ENCODE peak calls at places on chromosomes 1 and 21, in ten cellular contexts. One of them, this sample, is unnamed.

GRCh38 chr1:20840731-20841130 is 53.6 kb upstream of the HP1BP3 start:
- DNase-seq in GM23338: no peak
- DNase-seq in psoas muscle: no peak
- DNase-seq in body of pancreas: no peak
- DNase-seq in astrocyte: no peak
- DNase-seq in fibroblast of pulmonary artery: peak; percentile 41
- DNase-seq in DND-41: no peak
- DNase-seq in AG04450: no peak
- DNase-seq in transverse colon: no peak
- DNase-seq in heart left ventricle: no peak
- DNase-seq in this sample: no peak

GRCh38 chr1:115184951-115185331 is 95.6 kb upstream of the TSPAN2 start:
- DNase-seq in GM23338: no peak
- DNase-seq in psoas muscle: peak; percentile 78
- DNase-seq in body of pancreas: no peak
- DNase-seq in astrocyte: peak; percentile 71
- DNase-seq in fibroblast of pulmonary artery: no peak
- DNase-seq in DND-41: no peak
- DNase-seq in AG04450: no peak
- DNase-seq in transverse colon: no peak
- DNase-seq in heart left ventricle: peak; percentile 47
- DNase-seq in this sample: no peak

GRCh38 chr1:232538224-232538942 is 91.5 kb downstream of the SIPA1L2 start:
- DNase-seq in GM23338: peak; percentile 79
- DNase-seq in psoas muscle: no peak
- DNase-seq in body of pancreas: no peak
- DNase-seq in astrocyte: peak; percentile 75
- DNase-seq in fibroblast of pulmonary artery: peak; percentile 41
- DNase-seq in DND-41: no peak
- DNase-seq in AG04450: no peak
- DNase-seq in transverse colon: no peak
- DNase-seq in heart left ventricle: no peak
- DNase-seq in this sample: peak; percentile 58

GRCh38 chr1:5645135-5645399 is 347.2 kb downstream of the NPHP4 start:
- DNase-seq in GM23338: no peak
- DNase-seq in psoas muscle: no peak
- DNase-seq in body of pancreas: no peak
- DNase-seq in astrocyte: no peak
- DNase-seq in fibroblast of pulmonary artery: no peak
- DNase-seq in DND-41: no peak
- DNase-seq in AG04450: no peak
- DNase-seq in transverse colon: no peak
- DNase-seq in heart left ventricle: no peak
- DNase-seq in this sample: no peak

GRCh38 chr1:231497629-231498152 is 30.8 kb upstream of the TSNAX start:
- DNase-seq in GM23338: no peak
- DNase-seq in psoas muscle: no peak
- DNase-seq in body of pancreas: no peak
- DNase-seq in astrocyte: no peak
- DNase-seq in fibroblast of pulmonary artery: no peak
- DNase-seq in DND-41: no peak
- DNase-seq in AG04450: no peak
- DNase-seq in transverse colon: no peak
- DNase-seq in heart left ventricle: no peak
- DNase-seq in this sample: no peak

GRCh38 chr1:36805979-36806640 is 228.2 kb downstream of the GRIK3 start:
- DNase-seq in GM23338: no peak
- DNase-seq in psoas muscle: no peak
- DNase-seq in body of pancreas: no peak
- DNase-seq in astrocyte: no peak
- DNase-seq in fibroblast of pulmonary artery: no peak
- DNase-seq in DND-41: no peak
- DNase-seq in AG04450: no peak
- DNase-seq in transverse colon: no peak
- DNase-seq in heart left ventricle: no peak
- DNase-seq in this sample: no peak

GRCh38 chr1:117783586-117784396 is 145.6 kb downstream of the GDAP2 start:
- DNase-seq in GM23338: no peak
- DNase-seq in psoas muscle: no peak
- DNase-seq in body of pancreas: no peak
- DNase-seq in astrocyte: no peak
- DNase-seq in fibroblast of pulmonary artery: no peak
- DNase-seq in DND-41: no peak
- DNase-seq in AG04450: no peak
- DNase-seq in transverse colon: no peak
- DNase-seq in heart left ventricle: no peak
- DNase-seq in this sample: no peak

GRCh38 chr1:246275036-246275435 is 232.0 kb downstream of the SMYD3 start:
- DNase-seq in GM23338: no peak
- DNase-seq in psoas muscle: no peak
- DNase-seq in body of pancreas: no peak
- DNase-seq in astrocyte: no peak
- DNase-seq in fibroblast of pulmonary artery: no peak
- DNase-seq in DND-41: no peak
- DNase-seq in AG04450: no peak
- DNase-seq in transverse colon: no peak
- DNase-seq in heart left ventricle: no peak
- DNase-seq in this sample: no peak

GRCh38 chr1:210681158-210681557 is 352.5 kb downstream of the HHAT start:
- DNase-seq in GM23338: no peak
- DNase-seq in psoas muscle: no peak
- DNase-seq in body of pancreas: no peak
- DNase-seq in astrocyte: no peak
- DNase-seq in fibroblast of pulmonary artery: no peak
- DNase-seq in DND-41: no peak
- DNase-seq in AG04450: no peak
- DNase-seq in transverse colon: no peak
- DNase-seq in heart left ventricle: no peak
- DNase-seq in this sample: no peak

GRCh38 chr1:37999434-38000232 is 5.7 kb downstream of the FHL3 start:
- DNase-seq in GM23338: peak; percentile 51
- DNase-seq in psoas muscle: peak; percentile 80
- DNase-seq in body of pancreas: peak; percentile 63
- DNase-seq in astrocyte: peak; percentile 63
- DNase-seq in fibroblast of pulmonary artery: peak; percentile 76
- DNase-seq in DND-41: no peak
- DNase-seq in AG04450: no peak
- DNase-seq in transverse colon: no peak
- DNase-seq in heart left ventricle: peak; percentile 76
- DNase-seq in this sample: no peak

GRCh38 chr1:217270121-217270520 is 360.8 kb downstream of the GPATCH2 start:
- DNase-seq in GM23338: no peak
- DNase-seq in psoas muscle: no peak
- DNase-seq in body of pancreas: no peak
- DNase-seq in astrocyte: no peak
- DNase-seq in fibroblast of pulmonary artery: no peak
- DNase-seq in DND-41: no peak
- DNase-seq in AG04450: no peak
- DNase-seq in transverse colon: no peak
- DNase-seq in heart left ventricle: no peak
- DNase-seq in this sample: no peak

GRCh38 chr1:245788269-245788668 is 633.5 kb downstream of the KIF26B start:
- DNase-seq in GM23338: no peak
- DNase-seq in psoas muscle: no peak
- DNase-seq in body of pancreas: no peak
- DNase-seq in astrocyte: peak; percentile 99
- DNase-seq in fibroblast of pulmonary artery: peak; percentile 93
- DNase-seq in DND-41: no peak
- DNase-seq in AG04450: peak; percentile 90
- DNase-seq in transverse colon: no peak
- DNase-seq in heart left ventricle: no peak
- DNase-seq in this sample: no peak

GRCh38 chr1:220734571-220735326 is 13.4 kb upstream of the MTARC2 start:
- DNase-seq in GM23338: no peak
- DNase-seq in psoas muscle: no peak
- DNase-seq in body of pancreas: no peak
- DNase-seq in astrocyte: peak; percentile 75
- DNase-seq in fibroblast of pulmonary artery: peak; percentile 77
- DNase-seq in DND-41: no peak
- DNase-seq in AG04450: peak; percentile 55
- DNase-seq in transverse colon: peak; percentile 26
- DNase-seq in heart left ventricle: no peak
- DNase-seq in this sample: no peak

GRCh38 chr1:156079762-156080597 is 2.3 kb downstream of the MEX3A start:
- DNase-seq in GM23338: peak; percentile 74
- DNase-seq in psoas muscle: no peak
- DNase-seq in body of pancreas: no peak
- DNase-seq in astrocyte: no peak
- DNase-seq in fibroblast of pulmonary artery: no peak
- DNase-seq in DND-41: no peak
- DNase-seq in AG04450: no peak
- DNase-seq in transverse colon: no peak
- DNase-seq in heart left ventricle: no peak
- DNase-seq in this sample: no peak

GRCh38 chr1:208303743-208304142 is 59.6 kb upstream of the PLXNA2 start:
- DNase-seq in GM23338: no peak
- DNase-seq in psoas muscle: no peak
- DNase-seq in body of pancreas: no peak
- DNase-seq in astrocyte: no peak
- DNase-seq in fibroblast of pulmonary artery: no peak
- DNase-seq in DND-41: no peak
- DNase-seq in AG04450: no peak
- DNase-seq in transverse colon: no peak
- DNase-seq in heart left ventricle: no peak
- DNase-seq in this sample: no peak
- TF ChIP-seq CTCF in GM23338: no peak
- TF ChIP-seq CTCF in psoas muscle: no peak
- TF ChIP-seq CTCF in body of pancreas: no peak
- TF ChIP-seq CTCF in astrocyte: no peak
- TF ChIP-seq CTCF in fibroblast of pulmonary artery: no peak
- TF ChIP-seq CTCF in DND-41: no peak
- TF ChIP-seq CTCF in AG04450: no peak
- TF ChIP-seq CTCF in transverse colon: no peak
- TF ChIP-seq CTCF in heart left ventricle: no peak
- TF ChIP-seq CTCF in this sample: no peak

DNA sequence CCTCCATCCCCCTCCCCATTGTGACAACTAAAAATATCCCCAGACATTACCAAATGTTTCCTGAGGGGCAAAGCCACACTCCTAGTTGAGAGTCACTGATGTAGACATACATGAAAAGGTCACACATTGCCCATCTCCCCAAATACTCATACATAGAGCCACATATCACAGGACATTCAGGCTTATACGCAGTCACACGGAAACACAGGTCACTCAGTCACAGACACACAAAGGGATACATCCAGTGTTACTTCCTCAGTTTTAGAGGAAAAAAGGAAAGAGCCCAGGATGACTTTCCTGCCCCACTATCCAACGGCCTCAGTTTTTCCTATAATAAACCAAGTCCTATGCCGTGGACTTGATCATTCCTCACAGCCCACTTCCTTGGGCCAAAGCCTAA is 1.9 kb downstream of the SLC39A1 start:
- DNase-seq in GM23338: no peak
- DNase-seq in psoas muscle: no peak
- DNase-seq in body of pancreas: no peak
- DNase-seq in astrocyte: no peak
- DNase-seq in fibroblast of pulmonary artery: no peak
- DNase-seq in DND-41: no peak
- DNase-seq in AG04450: no peak
- DNase-seq in transverse colon: no peak
- DNase-seq in heart left ventricle: no peak
- DNase-seq in this sample: no peak
- H3K4me3 ChIP-seq in GM23338: peak overlapping the region; percentile 83
- H3K4me3 ChIP-seq in psoas muscle: peak overlapping the region; percentile 75
- H3K4me3 ChIP-seq in body of pancreas: no peak overlapping the region
- H3K4me3 ChIP-seq in astrocyte: peak overlapping the region; percentile 83
- H3K4me3 ChIP-seq in fibroblast of pulmonary artery: peak overlapping the region; percentile 87
- H3K4me3 ChIP-seq in DND-41: no peak overlapping the region
- H3K4me3 ChIP-seq in AG04450: peak overlapping the region; percentile 90
- H3K4me3 ChIP-seq in transverse colon: no peak overlapping the region
- H3K4me3 ChIP-seq in heart left ventricle: peak overlapping the region; percentile 69
- H3K4me3 ChIP-seq in this sample: peak overlapping the region; percentile 97

DNA sequence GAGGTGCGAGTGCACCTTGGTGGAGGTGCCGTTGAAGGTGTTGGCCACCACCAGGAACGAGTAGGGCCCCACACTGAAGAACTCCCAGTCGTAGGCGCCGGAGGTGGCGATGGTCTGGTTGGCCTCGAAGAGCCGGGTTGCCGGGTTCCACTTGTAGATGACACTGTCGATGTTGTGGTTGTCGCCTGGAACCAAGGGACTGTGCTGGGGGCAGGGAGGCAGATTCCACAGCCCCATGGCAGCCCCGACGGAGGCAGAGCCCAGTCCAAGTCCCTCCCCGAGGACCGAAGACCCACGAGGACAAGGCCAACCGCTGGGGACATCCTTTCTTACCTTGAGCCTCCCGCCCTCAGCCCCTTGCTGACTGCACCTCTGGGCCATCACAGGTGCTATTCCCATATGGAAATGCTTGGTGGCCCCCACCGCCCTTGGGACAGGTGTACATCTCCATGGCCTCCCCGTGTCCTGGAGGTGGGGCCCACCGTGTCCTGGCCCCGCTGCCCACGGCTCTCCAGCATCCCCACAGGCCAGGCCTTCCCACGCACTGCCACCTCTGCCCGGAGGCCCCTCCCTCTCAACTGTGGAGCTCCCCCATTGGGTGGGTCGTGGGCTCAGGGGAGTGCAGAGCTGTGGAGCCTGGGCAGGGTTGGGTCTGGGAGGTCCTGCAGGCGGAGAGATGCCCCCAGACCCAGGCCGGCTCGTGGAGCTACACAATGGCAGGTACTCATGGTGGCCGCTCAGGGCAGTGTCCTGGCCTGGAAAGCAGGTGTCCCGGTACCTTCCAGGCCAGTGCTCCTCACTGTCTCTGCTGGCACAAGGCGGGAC is 17.9 kb downstream of the KRTAP10-1 start:
- DNase-seq in GM23338: no peak
- DNase-seq in psoas muscle: peak; percentile 53
- DNase-seq in body of pancreas: peak; percentile 5
- DNase-seq in astrocyte: no peak
- DNase-seq in fibroblast of pulmonary artery: no peak
- DNase-seq in DND-41: no peak
- DNase-seq in AG04450: no peak
- DNase-seq in transverse colon: peak; percentile 2
- DNase-seq in heart left ventricle: no peak
- DNase-seq in this sample: peak; percentile 6
- TF ChIP-seq CTCF in GM23338: no peak
- TF ChIP-seq CTCF in psoas muscle: no peak
- TF ChIP-seq CTCF in body of pancreas: no peak
- TF ChIP-seq CTCF in astrocyte: no peak
- TF ChIP-seq CTCF in fibroblast of pulmonary artery: no peak
- TF ChIP-seq CTCF in DND-41: no peak
- TF ChIP-seq CTCF in AG04450: no peak
- TF ChIP-seq CTCF in transverse colon: no peak
- TF ChIP-seq CTCF in heart left ventricle: no peak
- TF ChIP-seq CTCF in this sample: no peak

DNA sequence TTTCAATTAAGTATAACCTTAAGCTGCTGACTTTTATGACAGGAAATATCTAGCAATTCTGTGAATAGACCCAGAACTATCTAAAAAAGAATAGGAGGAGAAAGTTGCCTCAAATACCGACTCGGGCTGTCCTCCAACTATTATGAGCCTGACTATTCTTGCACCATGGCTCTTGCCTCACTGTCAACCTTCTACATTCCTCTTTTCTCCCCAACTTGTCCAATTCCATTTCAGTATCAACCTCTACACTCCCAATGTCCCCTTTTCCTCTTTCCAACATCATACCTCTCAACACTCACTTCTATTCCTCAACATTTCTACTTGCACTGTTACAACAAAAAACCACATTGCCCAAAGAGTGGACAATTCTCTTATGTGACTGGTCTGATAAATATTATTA is 2.3 kb downstream of the ZZZ3 start:
- DNase-seq in GM23338: no peak
- DNase-seq in psoas muscle: no peak
- DNase-seq in body of pancreas: no peak
- DNase-seq in astrocyte: no peak
- DNase-seq in fibroblast of pulmonary artery: no peak
- DNase-seq in DND-41: no peak
- DNase-seq in AG04450: no peak
- DNase-seq in transverse colon: no peak
- DNase-seq in heart left ventricle: no peak
- DNase-seq in this sample: no peak
- H3K4me3 ChIP-seq in GM23338: no peak overlapping the region
- H3K4me3 ChIP-seq in psoas muscle: no peak overlapping the region
- H3K4me3 ChIP-seq in body of pancreas: no peak overlapping the region
- H3K4me3 ChIP-seq in astrocyte: no peak overlapping the region
- H3K4me3 ChIP-seq in fibroblast of pulmonary artery: no peak overlapping the region
- H3K4me3 ChIP-seq in DND-41: no peak overlapping the region
- H3K4me3 ChIP-seq in AG04450: no peak overlapping the region
- H3K4me3 ChIP-seq in transverse colon: no peak overlapping the region
- H3K4me3 ChIP-seq in heart left ventricle: no peak overlapping the region
- H3K4me3 ChIP-seq in this sample: no peak overlapping the region